ENCODE peak calls at places on chromosomes 4 and X, in five cellular contexts. R, Z, M, D and Q are unnamed samples.

GRCh38 chr4:107647591-107647990 is 72.4 kb downstream of the PAPSS1 start:
- DNase-seq in R (no peak), Z (no peak), M (no peak), D (no peak), Q (peak; percentile 6)

GRCh38 chrX:13220916-13221315 is 98.9 kb downstream of the ATXN3L start:
- DNase-seq in R (peak; percentile 31), Z (peak; percentile 20), M (no peak), D (no peak), Q (peak; percentile 31)

GRCh38 chr4:81650871-81651270 is 179.2 kb upstream of the RASGEF1B start:
- DNase-seq in R (no peak), Z (peak; percentile 34), M (no peak), D (no peak), Q (no peak)

GRCh38 chr4:174611792-174612191 is 89.5 kb upstream of the HPGD start:
- DNase-seq in R (no peak), Z (no peak), M (no peak), D (no peak), Q (no peak)

GRCh38 chr4:105620640-105621323 is 68.4 kb downstream of the ARHGEF38 start:
- DNase-seq in R (peak; percentile 10), Z (peak; percentile 41), M (no peak), D (no peak), Q (no peak)

GRCh38 chrX:108178099-108178498 is 86.5 kb downstream of the ATG4A start:
- DNase-seq in R (no peak), Z (no peak), M (no peak), D (no peak), Q (no peak)

GRCh38 chrX:98452456-98452855 is 1568.7 kb downstream of the RPA4 start:
- DNase-seq in R (no peak), Z (no peak), M (no peak), D (no peak), Q (no peak)

GRCh38 chrX:136497556-136498048 is at the start of gene HTATSF1:
- DNase-seq in R (no peak), Z (peak; percentile 45), M (no peak), D (no peak), Q (no peak)

GRCh38 chrX:7307720-7308119 is 159.8 kb upstream of the PUDP start:
- DNase-seq in R (no peak), Z (no peak), M (no peak), D (no peak), Q (no peak)

GRCh38 chr4:174018236-174018635 is 265.2 kb downstream of the FBXO8 start:
- DNase-seq in R (no peak), Z (no peak), M (no peak), D (no peak), Q (no peak)

GRCh38 chrX:135923353-135923752 is 29.8 kb downstream of the SAGE1 start:
- DNase-seq in R (no peak), Z (no peak), M (no peak), D (no peak), Q (no peak)

GRCh38 chr4:125620066-125620850 is 305.5 kb downstream of the FAT4 start:
- DNase-seq in R (no peak), Z (no peak), M (no peak), D (no peak), Q (peak; percentile 24)

GRCh38 chr4:2049381-2049780 is 9.7 kb upstream of the NAT8L start:
- DNase-seq in R (no peak), Z (no peak), M (no peak), D (no peak), Q (no peak)

GRCh38 chr4:185761352-185762235 is 50.4 kb downstream of the SORBS2 start:
- DNase-seq in R (no peak), Z (no peak), M (no peak), D (peak; percentile 35), Q (no peak)

GRCh38 chr4:139084425-139085093 is 69.0 kb downstream of the NOCT start:
- DNase-seq in R (no peak), Z (peak; percentile 83), M (no peak), D (no peak), Q (no peak)

GRCh38 chr4:122992111-122992510 is 69.7 kb upstream of the NUDT6 start:
- DNase-seq in R (no peak), Z (no peak), M (no peak), D (no peak), Q (no peak)

GRCh38 chr4:53962516-53963225 is 101.7 kb downstream of the CHIC2 start:
- DNase-seq in R (peak; percentile 70), Z (peak; percentile 81), M (no peak), D (no peak), Q (peak; percentile 12)

GRCh38 chr4:138252551-138252950 is 10.4 kb upstream of the SLC7A11 start:
- DNase-seq in R (no peak), Z (no peak), M (no peak), D (no peak), Q (no peak)

GRCh38 chrX:11188664-11189063 is 77.5 kb downstream of the HCCS start:
- DNase-seq in R (peak; percentile 48), Z (peak; percentile 18), M (no peak), D (no peak), Q (no peak)

GRCh38 chr4:181702864-181703263 is 540.3 kb upstream of the TENM3 start:
- DNase-seq in R (no peak), Z (no peak), M (no peak), D (no peak), Q (no peak)

GRCh38 chr4:146202665-146203064 is 11.7 kb upstream of the REELD1 start:
- DNase-seq in R (no peak), Z (no peak), M (no peak), D (no peak), Q (no peak)

GRCh38 chr4:98446499-98447375 is 185.6 kb downstream of the RAP1GDS1 start:
- DNase-seq in R (peak; percentile 40), Z (peak; percentile 14), M (no peak), D (no peak), Q (peak; percentile 20)

GRCh38 chrX:110853610-110854009 is 58.0 kb upstream of the CHRDL1 start:
- DNase-seq in R (peak; percentile 53), Z (no peak), M (no peak), D (peak; percentile 3), Q (no peak)

GRCh38 chrX:19487520-19488200 is 27.6 kb downstream of the MAP3K15 start:
- DNase-seq in R (no peak), Z (no peak), M (no peak), D (no peak), Q (no peak)

GRCh38 chr4:86011117-86011516 is 348.7 kb downstream of the MAPK10 start:
- DNase-seq in R (peak; percentile 90), Z (peak; percentile 85), M (no peak), D (peak; percentile 35), Q (peak; percentile 92)

GRCh38 chr4:162767090-162767489 is 399.6 kb downstream of the NAF1 start:
- DNase-seq in R (no peak), Z (no peak), M (no peak), D (no peak), Q (no peak)

GRCh38 chr4:159055851-159056250 is 47.0 kb upstream of the RAPGEF2 start:
- DNase-seq in R (no peak), Z (no peak), M (no peak), D (no peak), Q (no peak)

GRCh38 chr4:159444668-159445067 is 341.8 kb downstream of the RAPGEF2 start:
- DNase-seq in R (peak; percentile 9), Z (no peak), M (no peak), D (no peak), Q (no peak)

GRCh38 chrX:50691820-50692219 is 122.2 kb downstream of the SHROOM4 start:
- DNase-seq in R (peak; percentile 54), Z (peak; percentile 11), M (no peak), D (no peak), Q (peak; percentile 28)